ENCODE peak calls at places on chromosomes 1 and 21, in eight cellular contexts. One of them, this sample, is unnamed. For H3K36me3, the result is how much of the 10 kb centered on the place peaks cover.

GRCh38 chr1:119251751-119252150 is 111.3 kb upstream of the WARS2 start:
- DNase-seq in adrenal gland: no peak
- DNase-seq in CD8-positive, alpha-beta memory T cell: no peak
- DNase-seq in breast epithelium: no peak
- DNase-seq in colonic mucosa: no peak
- DNase-seq in psoas muscle: no peak
- DNase-seq in tibial nerve: no peak
- DNase-seq in upper lobe of right lung: no peak
- DNase-seq in this sample: no peak

GRCh38 chr1:20029178-20029912 is 40.6 kb upstream of the PLA2G5 start:
- DNase-seq in adrenal gland: no peak
- DNase-seq in CD8-positive, alpha-beta memory T cell: no peak
- DNase-seq in breast epithelium: no peak
- DNase-seq in colonic mucosa: no peak
- DNase-seq in psoas muscle: no peak
- DNase-seq in tibial nerve: no peak
- DNase-seq in upper lobe of right lung: no peak
- DNase-seq in this sample: no peak

GRCh38 chr1:93908394-93909145 is 660 bp downstream of the GCLM start:
- DNase-seq in adrenal gland: peak
- DNase-seq in CD8-positive, alpha-beta memory T cell: peak
- DNase-seq in breast epithelium: no peak
- DNase-seq in colonic mucosa: peak
- DNase-seq in psoas muscle: peak
- DNase-seq in tibial nerve: peak
- DNase-seq in upper lobe of right lung: peak
- DNase-seq in this sample: no peak

GRCh38 chr1:51189421-51190073 is 46.5 kb upstream of the RNF11 start:
- DNase-seq in adrenal gland: peak
- DNase-seq in CD8-positive, alpha-beta memory T cell: peak
- DNase-seq in breast epithelium: no peak
- DNase-seq in colonic mucosa: peak
- DNase-seq in psoas muscle: no peak
- DNase-seq in tibial nerve: peak
- DNase-seq in upper lobe of right lung: no peak
- DNase-seq in this sample: peak

GRCh38 chr1:167706931-167707877 is 14.6 kb upstream of the MPZL1 start:
- DNase-seq in adrenal gland: no peak
- DNase-seq in CD8-positive, alpha-beta memory T cell: no peak
- DNase-seq in breast epithelium: no peak
- DNase-seq in colonic mucosa: no peak
- DNase-seq in psoas muscle: no peak
- DNase-seq in tibial nerve: no peak
- DNase-seq in upper lobe of right lung: no peak
- DNase-seq in this sample: peak

GRCh38 chr1:112011231-112011630 is 21.8 kb upstream of the KCND3 start:
- DNase-seq in adrenal gland: peak
- DNase-seq in CD8-positive, alpha-beta memory T cell: no peak
- DNase-seq in breast epithelium: no peak
- DNase-seq in colonic mucosa: peak
- DNase-seq in psoas muscle: no peak
- DNase-seq in tibial nerve: no peak
- DNase-seq in upper lobe of right lung: no peak
- DNase-seq in this sample: no peak

GRCh38 chr1:21212126-21212525 is 35.4 kb upstream of the EIF4G3 start:
- DNase-seq in adrenal gland: no peak
- DNase-seq in CD8-positive, alpha-beta memory T cell: no peak
- DNase-seq in breast epithelium: no peak
- DNase-seq in colonic mucosa: no peak
- DNase-seq in psoas muscle: no peak
- DNase-seq in tibial nerve: no peak
- DNase-seq in upper lobe of right lung: no peak
- DNase-seq in this sample: no peak

GRCh38 chr1:163278602-163279001 is 43.2 kb upstream of the NUF2 start:
- DNase-seq in adrenal gland: no peak
- DNase-seq in CD8-positive, alpha-beta memory T cell: no peak
- DNase-seq in breast epithelium: no peak
- DNase-seq in colonic mucosa: no peak
- DNase-seq in psoas muscle: no peak
- DNase-seq in tibial nerve: no peak
- DNase-seq in upper lobe of right lung: no peak
- DNase-seq in this sample: no peak

GRCh38 chr21:33110340-33110715 is 40.4 kb downstream of the OLIG1 start:
- DNase-seq in adrenal gland: no peak
- DNase-seq in CD8-positive, alpha-beta memory T cell: no peak
- DNase-seq in breast epithelium: no peak
- DNase-seq in colonic mucosa: no peak
- DNase-seq in psoas muscle: no peak
- DNase-seq in tibial nerve: no peak
- DNase-seq in upper lobe of right lung: no peak
- DNase-seq in this sample: no peak

GRCh38 chr1:220521755-220522154 is 6.2 kb upstream of the MARK1 start:
- DNase-seq in adrenal gland: no peak
- DNase-seq in CD8-positive, alpha-beta memory T cell: no peak
- DNase-seq in breast epithelium: no peak
- DNase-seq in colonic mucosa: no peak
- DNase-seq in psoas muscle: no peak
- DNase-seq in tibial nerve: no peak
- DNase-seq in upper lobe of right lung: no peak
- DNase-seq in this sample: no peak

GRCh38 chr1:231091853-231092301 is 51.8 kb upstream of the FAM89A start:
- DNase-seq in adrenal gland: peak
- DNase-seq in CD8-positive, alpha-beta memory T cell: no peak
- DNase-seq in breast epithelium: no peak
- DNase-seq in colonic mucosa: peak
- DNase-seq in psoas muscle: no peak
- DNase-seq in tibial nerve: no peak
- DNase-seq in upper lobe of right lung: peak
- DNase-seq in this sample: peak

GRCh38 chr1:24503870-24504523 is 1.4 kb downstream of the RCAN3 start:
- DNase-seq in adrenal gland: no peak
- DNase-seq in CD8-positive, alpha-beta memory T cell: no peak
- DNase-seq in breast epithelium: no peak
- DNase-seq in colonic mucosa: no peak
- DNase-seq in psoas muscle: no peak
- DNase-seq in tibial nerve: no peak
- DNase-seq in upper lobe of right lung: no peak
- DNase-seq in this sample: no peak

GRCh38 chr1:24502168-24503002 is at the start of gene RCAN3:
- DNase-seq in adrenal gland: peak
- DNase-seq in CD8-positive, alpha-beta memory T cell: peak
- DNase-seq in breast epithelium: peak
- DNase-seq in colonic mucosa: peak
- DNase-seq in psoas muscle: peak
- DNase-seq in tibial nerve: peak
- DNase-seq in upper lobe of right lung: peak
- DNase-seq in this sample: peak

GRCh38 chr1:24503003-24503751 is 541 bp downstream of the RCAN3 start:
- DNase-seq in adrenal gland: no peak
- DNase-seq in CD8-positive, alpha-beta memory T cell: no peak
- DNase-seq in breast epithelium: no peak
- DNase-seq in colonic mucosa: peak
- DNase-seq in psoas muscle: no peak
- DNase-seq in tibial nerve: no peak
- DNase-seq in upper lobe of right lung: no peak
- DNase-seq in this sample: peak

GRCh38 chr1:24505816-24506215 is 3.2 kb downstream of the RCAN3 start:
- DNase-seq in adrenal gland: no peak
- DNase-seq in CD8-positive, alpha-beta memory T cell: no peak
- DNase-seq in breast epithelium: no peak
- DNase-seq in colonic mucosa: no peak
- DNase-seq in psoas muscle: no peak
- DNase-seq in tibial nerve: no peak
- DNase-seq in upper lobe of right lung: no peak
- DNase-seq in this sample: no peak

GRCh38 chr1:24504560-24504959 is 1.9 kb downstream of the RCAN3 start:
- DNase-seq in adrenal gland: no peak
- DNase-seq in CD8-positive, alpha-beta memory T cell: no peak
- DNase-seq in breast epithelium: no peak
- DNase-seq in colonic mucosa: no peak
- DNase-seq in psoas muscle: no peak
- DNase-seq in tibial nerve: no peak
- DNase-seq in upper lobe of right lung: no peak
- DNase-seq in this sample: no peak
- H3K4me3 ChIP-seq in adrenal gland: no peak
- H3K4me3 ChIP-seq in CD8-positive, alpha-beta memory T cell: peak
- H3K4me3 ChIP-seq in breast epithelium: no peak
- H3K4me3 ChIP-seq in colonic mucosa: no peak
- H3K4me3 ChIP-seq in psoas muscle: no peak
- H3K4me3 ChIP-seq in tibial nerve: no peak
- H3K4me3 ChIP-seq in upper lobe of right lung: no peak
- H3K4me3 ChIP-seq in this sample: no peak

DNA sequence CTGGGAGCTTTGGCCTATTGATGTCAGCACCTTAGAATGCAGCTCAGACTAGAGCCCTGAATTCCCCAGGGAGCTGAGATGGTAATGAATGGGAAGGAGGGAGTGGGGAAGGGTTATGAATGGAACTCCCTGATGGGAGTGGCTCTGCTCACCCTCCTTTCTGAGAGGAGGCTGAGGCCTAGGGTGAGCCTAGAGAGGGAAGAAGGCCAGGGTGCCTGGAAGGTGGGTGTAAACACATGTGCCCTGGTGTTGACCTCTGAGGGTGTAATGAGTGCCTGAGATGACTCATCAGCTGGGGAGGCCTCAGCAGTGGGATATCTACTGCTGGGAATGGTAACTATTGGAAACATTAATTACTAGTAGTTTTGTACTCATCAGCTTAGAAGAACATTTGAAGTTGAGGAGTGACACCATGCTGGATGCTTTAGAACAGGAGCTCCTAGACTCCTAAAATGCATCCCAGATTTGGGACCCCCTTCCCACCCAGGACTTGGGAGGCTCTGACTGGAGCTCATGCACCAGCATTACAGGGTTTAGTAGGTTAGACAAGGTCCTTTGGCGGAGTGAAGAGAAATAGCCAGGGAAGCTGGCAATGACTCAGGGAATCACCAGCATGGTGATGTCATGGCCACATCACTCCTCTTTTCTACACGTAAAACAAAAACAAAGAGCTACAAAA is 16.0 kb upstream of the PIGV start:
- DNase-seq in adrenal gland: peak
- DNase-seq in CD8-positive, alpha-beta memory T cell: no peak
- DNase-seq in breast epithelium: no peak
- DNase-seq in colonic mucosa: peak
- DNase-seq in psoas muscle: peak
- DNase-seq in tibial nerve: no peak
- DNase-seq in upper lobe of right lung: no peak
- DNase-seq in this sample: peak
- H3K36me3 ChIP-seq in adrenal gland: under half
- H3K36me3 ChIP-seq in CD8-positive, alpha-beta memory T cell: half or more
- H3K36me3 ChIP-seq in breast epithelium: under half
- H3K36me3 ChIP-seq in colonic mucosa: under half
- H3K36me3 ChIP-seq in psoas muscle: under half
- H3K36me3 ChIP-seq in tibial nerve: under half
- H3K36me3 ChIP-seq in upper lobe of right lung: half or more
- H3K36me3 ChIP-seq in this sample: half or more

GRCh38 chr1:86741947-86742572 is 37.7 kb downstream of the SH3GLB1 start:
- DNase-seq in adrenal gland: peak
- DNase-seq in CD8-positive, alpha-beta memory T cell: peak
- DNase-seq in breast epithelium: no peak
- DNase-seq in colonic mucosa: no peak
- DNase-seq in psoas muscle: no peak
- DNase-seq in tibial nerve: peak
- DNase-seq in upper lobe of right lung: no peak
- DNase-seq in this sample: no peak

DNA sequence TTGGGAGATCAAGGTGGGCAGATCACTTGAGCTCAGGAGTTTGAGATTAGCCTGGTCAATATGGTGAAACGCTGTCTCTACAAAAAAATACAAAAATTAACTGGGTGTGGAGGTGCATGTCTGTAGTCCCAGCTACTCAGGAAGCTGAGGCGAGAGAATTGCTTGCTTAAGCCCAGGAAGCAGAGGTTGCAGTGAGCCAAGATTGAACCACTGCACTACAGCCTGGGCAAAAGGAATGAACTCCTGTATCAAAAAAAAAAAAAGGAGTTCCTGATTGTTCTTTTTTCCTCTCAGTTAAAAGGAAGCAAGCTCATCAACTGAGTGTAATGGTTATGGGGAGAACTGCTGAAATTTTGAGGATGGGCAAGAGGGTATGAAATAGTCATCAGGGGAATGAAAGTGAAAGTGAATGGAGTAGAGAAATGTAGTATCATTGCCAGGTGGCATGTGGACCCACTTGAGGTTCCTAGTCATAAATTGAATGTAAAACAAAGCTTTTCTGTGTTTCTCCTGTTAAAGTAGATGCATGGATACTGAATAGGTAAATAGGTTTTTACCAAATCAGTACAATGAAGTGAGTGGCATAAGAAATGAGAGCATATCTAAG is 35.6 kb downstream of the SH3GLB1 start:
- DNase-seq in adrenal gland: no peak
- DNase-seq in CD8-positive, alpha-beta memory T cell: no peak
- DNase-seq in breast epithelium: no peak
- DNase-seq in colonic mucosa: no peak
- DNase-seq in psoas muscle: no peak
- DNase-seq in tibial nerve: no peak
- DNase-seq in upper lobe of right lung: no peak
- DNase-seq in this sample: no peak
- H3K27ac ChIP-seq in adrenal gland: no peak
- H3K27ac ChIP-seq in CD8-positive, alpha-beta memory T cell: no peak
- H3K27ac ChIP-seq in breast epithelium: peak
- H3K27ac ChIP-seq in colonic mucosa: no peak
- H3K27ac ChIP-seq in psoas muscle: peak
- H3K27ac ChIP-seq in tibial nerve: no peak
- H3K27ac ChIP-seq in upper lobe of right lung: no peak
- H3K27ac ChIP-seq in this sample: no peak

DNA sequence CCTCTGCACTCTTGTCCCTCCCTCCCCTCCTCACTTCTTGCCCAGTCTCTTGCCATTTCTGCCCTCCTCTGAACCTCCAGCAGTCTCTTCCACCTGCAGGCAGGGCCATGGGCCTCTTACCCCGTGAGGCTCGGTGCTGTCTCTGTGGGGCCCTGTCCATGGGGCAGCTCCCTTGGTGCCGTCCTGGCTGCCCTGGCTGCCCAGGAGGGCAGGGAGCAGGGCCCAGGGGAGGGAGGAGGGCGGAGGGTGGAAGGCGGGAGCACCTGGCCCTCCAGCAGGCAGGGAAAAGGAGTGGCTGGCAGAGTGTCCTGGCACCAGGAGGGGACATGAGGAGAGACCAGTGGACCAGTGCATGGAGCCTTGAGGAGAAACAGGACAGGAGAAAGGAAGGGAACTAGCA is at the start of gene RORC:
- DNase-seq in adrenal gland: no peak
- DNase-seq in CD8-positive, alpha-beta memory T cell: no peak
- DNase-seq in breast epithelium: peak
- DNase-seq in colonic mucosa: peak
- DNase-seq in psoas muscle: peak
- DNase-seq in tibial nerve: no peak
- DNase-seq in upper lobe of right lung: peak
- DNase-seq in this sample: no peak
- H3K4me3 ChIP-seq in adrenal gland: no peak
- H3K4me3 ChIP-seq in CD8-positive, alpha-beta memory T cell: no peak
- H3K4me3 ChIP-seq in breast epithelium: peak
- H3K4me3 ChIP-seq in colonic mucosa: peak
- H3K4me3 ChIP-seq in psoas muscle: peak
- H3K4me3 ChIP-seq in tibial nerve: no peak
- H3K4me3 ChIP-seq in upper lobe of right lung: peak
- H3K4me3 ChIP-seq in this sample: no peak

DNA sequence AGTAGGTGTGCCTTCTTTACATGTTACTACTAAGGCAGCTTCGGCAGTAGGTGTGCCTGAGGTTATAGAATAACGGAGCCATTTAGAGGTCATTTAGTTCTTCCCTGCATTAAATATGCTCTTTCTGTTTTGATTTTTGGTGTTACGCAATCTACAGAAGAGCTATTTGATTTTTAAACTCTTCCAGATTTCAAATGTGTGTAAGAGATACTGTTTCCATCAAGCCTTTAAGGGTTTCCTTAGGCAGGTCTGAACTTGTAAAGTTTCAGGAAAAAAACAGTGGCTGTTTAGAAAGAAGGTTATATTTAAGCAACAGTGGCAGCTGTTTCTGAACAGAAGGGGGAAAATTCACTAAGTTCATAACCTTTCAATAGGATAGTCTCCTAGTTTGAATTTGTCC is 54.8 kb downstream of the PIK3R3 start:
- DNase-seq in adrenal gland: no peak
- DNase-seq in CD8-positive, alpha-beta memory T cell: no peak
- DNase-seq in breast epithelium: no peak
- DNase-seq in colonic mucosa: no peak
- DNase-seq in psoas muscle: no peak
- DNase-seq in tibial nerve: no peak
- DNase-seq in upper lobe of right lung: no peak
- DNase-seq in this sample: no peak
- H3K36me3 ChIP-seq in adrenal gland: under half
- H3K36me3 ChIP-seq in CD8-positive, alpha-beta memory T cell: under half
- H3K36me3 ChIP-seq in breast epithelium: under half
- H3K36me3 ChIP-seq in colonic mucosa: under half
- H3K36me3 ChIP-seq in psoas muscle: under half
- H3K36me3 ChIP-seq in tibial nerve: under half
- H3K36me3 ChIP-seq in upper lobe of right lung: under half
- H3K36me3 ChIP-seq in this sample: under half

This sample was measured in SJSA1.